ENCODE peak calls at places on chromosomes 6 and 20, in five cellular contexts. One of them, this sample, is unnamed.

GRCh38 chr20:54174452-54175175 is 828 bp upstream of the CYP24A1 start:
- DNase-seq in CD8-positive, alpha-beta T cell: no peak
- DNase-seq in Jurkat, Clone E6-1: no peak
- DNase-seq in neural crest cell: no peak
- DNase-seq in stimulated activated CD8-positive, alpha-beta memory T cell treated with anti-CD3 and anti-CD28 coated beads, Interleukin-15, amount 100 ng/mL, for 24 hours: no peak
- DNase-seq in this sample: no peak

GRCh38 chr6:170067257-170067656 is 223.6 kb downstream of the DLL1 start:
- DNase-seq in CD8-positive, alpha-beta T cell: no peak
- DNase-seq in Jurkat, Clone E6-1: no peak
- DNase-seq in neural crest cell: no peak
- DNase-seq in stimulated activated CD8-positive, alpha-beta memory T cell treated with anti-CD3 and anti-CD28 coated beads, Interleukin-15, amount 100 ng/mL, for 24 hours: no peak
- DNase-seq in this sample: no peak

GRCh38 chr6:56491606-56492328 is 150.9 kb downstream of the DST start:
- DNase-seq in CD8-positive, alpha-beta T cell: no peak
- DNase-seq in Jurkat, Clone E6-1: no peak
- DNase-seq in neural crest cell: no peak
- DNase-seq in stimulated activated CD8-positive, alpha-beta memory T cell treated with anti-CD3 and anti-CD28 coated beads, Interleukin-15, amount 100 ng/mL, for 24 hours: no peak
- DNase-seq in this sample: peak

GRCh38 chr6:31534011-31534410 is 5.2 kb downstream of the MCCD1 start:
- DNase-seq in CD8-positive, alpha-beta T cell: no peak
- DNase-seq in Jurkat, Clone E6-1: no peak
- DNase-seq in neural crest cell: no peak
- DNase-seq in stimulated activated CD8-positive, alpha-beta memory T cell treated with anti-CD3 and anti-CD28 coated beads, Interleukin-15, amount 100 ng/mL, for 24 hours: no peak
- DNase-seq in this sample: no peak

GRCh38 chr20:1973921-1974440 is 19.9 kb downstream of the PDYN start:
- DNase-seq in CD8-positive, alpha-beta T cell: no peak
- DNase-seq in Jurkat, Clone E6-1: no peak
- DNase-seq in neural crest cell: no peak
- DNase-seq in stimulated activated CD8-positive, alpha-beta memory T cell treated with anti-CD3 and anti-CD28 coated beads, Interleukin-15, amount 100 ng/mL, for 24 hours: no peak
- DNase-seq in this sample: no peak

GRCh38 chr6:142387997-142388815 is 86.4 kb downstream of the ADGRG6 start:
- DNase-seq in CD8-positive, alpha-beta T cell: no peak
- DNase-seq in Jurkat, Clone E6-1: peak
- DNase-seq in neural crest cell: no peak
- DNase-seq in stimulated activated CD8-positive, alpha-beta memory T cell treated with anti-CD3 and anti-CD28 coated beads, Interleukin-15, amount 100 ng/mL, for 24 hours: no peak
- DNase-seq in this sample: no peak

GRCh38 chr20:34771680-34772081 is 53.8 kb downstream of the NCOA6 start:
- DNase-seq in CD8-positive, alpha-beta T cell: no peak
- DNase-seq in Jurkat, Clone E6-1: no peak
- DNase-seq in neural crest cell: no peak
- DNase-seq in stimulated activated CD8-positive, alpha-beta memory T cell treated with anti-CD3 and anti-CD28 coated beads, Interleukin-15, amount 100 ng/mL, for 24 hours: no peak
- DNase-seq in this sample: no peak

GRCh38 chr20:48644286-48644828 is 183.4 kb downstream of the PREX1 start:
- DNase-seq in CD8-positive, alpha-beta T cell: no peak
- DNase-seq in Jurkat, Clone E6-1: no peak
- DNase-seq in neural crest cell: no peak
- DNase-seq in stimulated activated CD8-positive, alpha-beta memory T cell treated with anti-CD3 and anti-CD28 coated beads, Interleukin-15, amount 100 ng/mL, for 24 hours: no peak
- DNase-seq in this sample: no peak

GRCh38 chr6:135703621-135704020 is 147.9 kb upstream of the PDE7B start:
- DNase-seq in CD8-positive, alpha-beta T cell: no peak
- DNase-seq in Jurkat, Clone E6-1: no peak
- DNase-seq in neural crest cell: no peak
- DNase-seq in stimulated activated CD8-positive, alpha-beta memory T cell treated with anti-CD3 and anti-CD28 coated beads, Interleukin-15, amount 100 ng/mL, for 24 hours: no peak
- DNase-seq in this sample: no peak

GRCh38 chr6:54810182-54810581 is 36.4 kb upstream of the FAM83B start:
- DNase-seq in CD8-positive, alpha-beta T cell: no peak
- DNase-seq in Jurkat, Clone E6-1: no peak
- DNase-seq in neural crest cell: no peak
- DNase-seq in stimulated activated CD8-positive, alpha-beta memory T cell treated with anti-CD3 and anti-CD28 coated beads, Interleukin-15, amount 100 ng/mL, for 24 hours: no peak
- DNase-seq in this sample: no peak

GRCh38 chr6:155078331-155078745 is 83.2 kb downstream of the TIAM2 start:
- DNase-seq in CD8-positive, alpha-beta T cell: no peak
- DNase-seq in Jurkat, Clone E6-1: no peak
- DNase-seq in neural crest cell: no peak
- DNase-seq in stimulated activated CD8-positive, alpha-beta memory T cell treated with anti-CD3 and anti-CD28 coated beads, Interleukin-15, amount 100 ng/mL, for 24 hours: no peak
- DNase-seq in this sample: peak

GRCh38 chr20:62819494-62820174 is 2.8 kb downstream of the COL9A3 start:
- DNase-seq in CD8-positive, alpha-beta T cell: no peak
- DNase-seq in Jurkat, Clone E6-1: no peak
- DNase-seq in neural crest cell: no peak
- DNase-seq in stimulated activated CD8-positive, alpha-beta memory T cell treated with anti-CD3 and anti-CD28 coated beads, Interleukin-15, amount 100 ng/mL, for 24 hours: no peak
- DNase-seq in this sample: no peak

GRCh38 chr6:169370054-169370453 is 116.4 kb upstream of the THBS2 start:
- DNase-seq in CD8-positive, alpha-beta T cell: no peak
- DNase-seq in Jurkat, Clone E6-1: no peak
- DNase-seq in neural crest cell: no peak
- DNase-seq in stimulated activated CD8-positive, alpha-beta memory T cell treated with anti-CD3 and anti-CD28 coated beads, Interleukin-15, amount 100 ng/mL, for 24 hours: no peak
- DNase-seq in this sample: no peak

GRCh38 chr6:35487653-35488516 is 9.0 kb downstream of the TEAD3 start:
- DNase-seq in CD8-positive, alpha-beta T cell: no peak
- DNase-seq in Jurkat, Clone E6-1: no peak
- DNase-seq in neural crest cell: no peak
- DNase-seq in stimulated activated CD8-positive, alpha-beta memory T cell treated with anti-CD3 and anti-CD28 coated beads, Interleukin-15, amount 100 ng/mL, for 24 hours: no peak
- DNase-seq in this sample: no peak

GRCh38 chr20:41223112-41223511 is 85.8 kb downstream of the PLCG1 start:
- DNase-seq in CD8-positive, alpha-beta T cell: no peak
- DNase-seq in Jurkat, Clone E6-1: no peak
- DNase-seq in neural crest cell: no peak
- DNase-seq in stimulated activated CD8-positive, alpha-beta memory T cell treated with anti-CD3 and anti-CD28 coated beads, Interleukin-15, amount 100 ng/mL, for 24 hours: no peak
- DNase-seq in this sample: no peak

GRCh38 chr6:94071835-94072234 is 652.5 kb upstream of the EPHA7 start:
- DNase-seq in CD8-positive, alpha-beta T cell: no peak
- DNase-seq in Jurkat, Clone E6-1: no peak
- DNase-seq in neural crest cell: no peak
- DNase-seq in stimulated activated CD8-positive, alpha-beta memory T cell treated with anti-CD3 and anti-CD28 coated beads, Interleukin-15, amount 100 ng/mL, for 24 hours: no peak
- DNase-seq in this sample: no peak

GRCh38 chr6:168737481-168737880 is 296.5 kb downstream of the SMOC2 start:
- DNase-seq in CD8-positive, alpha-beta T cell: no peak
- DNase-seq in Jurkat, Clone E6-1: no peak
- DNase-seq in neural crest cell: no peak
- DNase-seq in stimulated activated CD8-positive, alpha-beta memory T cell treated with anti-CD3 and anti-CD28 coated beads, Interleukin-15, amount 100 ng/mL, for 24 hours: no peak
- DNase-seq in this sample: no peak

GRCh38 chr6:56851541-56852248 is 103.2 kb upstream of the BEND6 start:
- DNase-seq in CD8-positive, alpha-beta T cell: no peak
- DNase-seq in Jurkat, Clone E6-1: peak
- DNase-seq in neural crest cell: peak
- DNase-seq in stimulated activated CD8-positive, alpha-beta memory T cell treated with anti-CD3 and anti-CD28 coated beads, Interleukin-15, amount 100 ng/mL, for 24 hours: no peak
- DNase-seq in this sample: peak

GRCh38 chr6:2913621-2914317 is 10.7 kb upstream of the SERPINB9 start:
- DNase-seq in CD8-positive, alpha-beta T cell: no peak
- DNase-seq in Jurkat, Clone E6-1: no peak
- DNase-seq in neural crest cell: no peak
- DNase-seq in stimulated activated CD8-positive, alpha-beta memory T cell treated with anti-CD3 and anti-CD28 coated beads, Interleukin-15, amount 100 ng/mL, for 24 hours: no peak
- DNase-seq in this sample: no peak

GRCh38 chr6:139306582-139306981 is 14.8 kb upstream of the TXLNB start:
- DNase-seq in CD8-positive, alpha-beta T cell: no peak
- DNase-seq in Jurkat, Clone E6-1: no peak
- DNase-seq in neural crest cell: no peak
- DNase-seq in stimulated activated CD8-positive, alpha-beta memory T cell treated with anti-CD3 and anti-CD28 coated beads, Interleukin-15, amount 100 ng/mL, for 24 hours: no peak
- DNase-seq in this sample: no peak

GRCh38 chr6:6176132-6176531 is 144.3 kb downstream of the F13A1 start:
- DNase-seq in CD8-positive, alpha-beta T cell: no peak
- DNase-seq in Jurkat, Clone E6-1: no peak
- DNase-seq in neural crest cell: no peak
- DNase-seq in stimulated activated CD8-positive, alpha-beta memory T cell treated with anti-CD3 and anti-CD28 coated beads, Interleukin-15, amount 100 ng/mL, for 24 hours: no peak
- DNase-seq in this sample: no peak

GRCh38 chr6:144885817-144886216 is 600.7 kb downstream of the UTRN start:
- DNase-seq in CD8-positive, alpha-beta T cell: no peak
- DNase-seq in Jurkat, Clone E6-1: no peak
- DNase-seq in neural crest cell: no peak
- DNase-seq in stimulated activated CD8-positive, alpha-beta memory T cell treated with anti-CD3 and anti-CD28 coated beads, Interleukin-15, amount 100 ng/mL, for 24 hours: no peak
- DNase-seq in this sample: no peak

GRCh38 chr20:22339091-22339881 is 245.1 kb downstream of the FOXA2 start:
- DNase-seq in CD8-positive, alpha-beta T cell: no peak
- DNase-seq in Jurkat, Clone E6-1: peak
- DNase-seq in neural crest cell: peak
- DNase-seq in stimulated activated CD8-positive, alpha-beta memory T cell treated with anti-CD3 and anti-CD28 coated beads, Interleukin-15, amount 100 ng/mL, for 24 hours: no peak
- DNase-seq in this sample: peak

GRCh38 chr20:38878798-38879197 is 47.4 kb upstream of the FAM83D start:
- DNase-seq in CD8-positive, alpha-beta T cell: no peak
- DNase-seq in Jurkat, Clone E6-1: no peak
- DNase-seq in neural crest cell: peak
- DNase-seq in stimulated activated CD8-positive, alpha-beta memory T cell treated with anti-CD3 and anti-CD28 coated beads, Interleukin-15, amount 100 ng/mL, for 24 hours: no peak
- DNase-seq in this sample: no peak

GRCh38 chr6:116352515-116353471 is 18.0 kb upstream of the DSE start:
- DNase-seq in CD8-positive, alpha-beta T cell: no peak
- DNase-seq in Jurkat, Clone E6-1: no peak
- DNase-seq in neural crest cell: no peak
- DNase-seq in stimulated activated CD8-positive, alpha-beta memory T cell treated with anti-CD3 and anti-CD28 coated beads, Interleukin-15, amount 100 ng/mL, for 24 hours: no peak
- DNase-seq in this sample: no peak

GRCh38 chr6:166253277-166254229 is 54.6 kb downstream of the PRR18 start:
- DNase-seq in CD8-positive, alpha-beta T cell: peak
- DNase-seq in Jurkat, Clone E6-1: no peak
- DNase-seq in neural crest cell: peak
- DNase-seq in stimulated activated CD8-positive, alpha-beta memory T cell treated with anti-CD3 and anti-CD28 coated beads, Interleukin-15, amount 100 ng/mL, for 24 hours: no peak
- DNase-seq in this sample: peak

GRCh38 chr20:62011403-62011791 is 54.3 kb downstream of the TAF4 start:
- DNase-seq in CD8-positive, alpha-beta T cell: no peak
- DNase-seq in Jurkat, Clone E6-1: no peak
- DNase-seq in neural crest cell: no peak
- DNase-seq in stimulated activated CD8-positive, alpha-beta memory T cell treated with anti-CD3 and anti-CD28 coated beads, Interleukin-15, amount 100 ng/mL, for 24 hours: no peak
- DNase-seq in this sample: no peak

GRCh38 chr6:155955038-155955437 is 499.4 kb upstream of the NOX3 start:
- DNase-seq in CD8-positive, alpha-beta T cell: no peak
- DNase-seq in Jurkat, Clone E6-1: no peak
- DNase-seq in neural crest cell: no peak
- DNase-seq in stimulated activated CD8-positive, alpha-beta memory T cell treated with anti-CD3 and anti-CD28 coated beads, Interleukin-15, amount 100 ng/mL, for 24 hours: no peak
- DNase-seq in this sample: no peak

GRCh38 chr6:1575213-1576041 is 34.3 kb upstream of the FOXC1 start:
- DNase-seq in CD8-positive, alpha-beta T cell: no peak
- DNase-seq in Jurkat, Clone E6-1: no peak
- DNase-seq in neural crest cell: no peak
- DNase-seq in stimulated activated CD8-positive, alpha-beta memory T cell treated with anti-CD3 and anti-CD28 coated beads, Interleukin-15, amount 100 ng/mL, for 24 hours: no peak
- DNase-seq in this sample: peak

GRCh38 chr6:106117579-106117978 is 31.4 kb downstream of the PRDM1 start:
- DNase-seq in CD8-positive, alpha-beta T cell: peak
- DNase-seq in Jurkat, Clone E6-1: peak
- DNase-seq in neural crest cell: no peak
- DNase-seq in stimulated activated CD8-positive, alpha-beta memory T cell treated with anti-CD3 and anti-CD28 coated beads, Interleukin-15, amount 100 ng/mL, for 24 hours: no peak
- DNase-seq in this sample: no peak

GRCh38 chr20:23347791-23348190 is 2.8 kb upstream of the NXT1 start:
- DNase-seq in CD8-positive, alpha-beta T cell: no peak
- DNase-seq in Jurkat, Clone E6-1: no peak
- DNase-seq in neural crest cell: no peak
- DNase-seq in stimulated activated CD8-positive, alpha-beta memory T cell treated with anti-CD3 and anti-CD28 coated beads, Interleukin-15, amount 100 ng/mL, for 24 hours: no peak
- DNase-seq in this sample: no peak

GRCh38 chr6:67003844-67004243 is 1296.8 kb upstream of the EYS start:
- DNase-seq in CD8-positive, alpha-beta T cell: no peak
- DNase-seq in Jurkat, Clone E6-1: no peak
- DNase-seq in neural crest cell: no peak
- DNase-seq in stimulated activated CD8-positive, alpha-beta memory T cell treated with anti-CD3 and anti-CD28 coated beads, Interleukin-15, amount 100 ng/mL, for 24 hours: no peak
- DNase-seq in this sample: no peak

GRCh38 chr6:33634203-33634727 is 13.1 kb downstream of the ITPR3 start:
- DNase-seq in CD8-positive, alpha-beta T cell: no peak
- DNase-seq in Jurkat, Clone E6-1: no peak
- DNase-seq in neural crest cell: no peak
- DNase-seq in stimulated activated CD8-positive, alpha-beta memory T cell treated with anti-CD3 and anti-CD28 coated beads, Interleukin-15, amount 100 ng/mL, for 24 hours: no peak
- DNase-seq in this sample: no peak

GRCh38 chr6:22043284-22043962 is 253.4 kb downstream of the PRL start:
- DNase-seq in CD8-positive, alpha-beta T cell: no peak
- DNase-seq in Jurkat, Clone E6-1: no peak
- DNase-seq in neural crest cell: no peak
- DNase-seq in stimulated activated CD8-positive, alpha-beta memory T cell treated with anti-CD3 and anti-CD28 coated beads, Interleukin-15, amount 100 ng/mL, for 24 hours: no peak
- DNase-seq in this sample: no peak

This sample was measured in BE2C.